ENCODE peak calls at places on chromosomes 4 and X, in seven cellular contexts. E is AG10803; H is CD8-positive, alpha-beta T cell; L is H9; B is colonic mucosa; P is ovary; Q is fibroblast of villous mesenchyme. W is an unnamed sample.

GRCh38 chrX:152637649-152638442 is at the start of gene GABRQ:
- DNase-seq in B (no peak), E (peak), H (no peak), P (no peak), Q (peak), L (peak), W (no peak)

GRCh38 chrX:9127991-9128390 is 94.1 kb upstream of the FAM9B start:
- DNase-seq in Q (no peak), B (no peak), H (no peak), P (no peak), L (no peak), E (no peak), W (no peak)

GRCh38 chr4:90840828-90841227 is 713.6 kb downstream of the CCSER1 start:
- DNase-seq in Q (no peak), P (no peak), H (no peak), E (no peak), B (no peak), L (no peak), W (no peak)

GRCh38 chr4:6538586-6538985 is 36.4 kb upstream of the MAN2B2 start:
- DNase-seq in E (no peak), H (no peak), B (no peak), L (no peak), Q (no peak), P (no peak), W (no peak)

GRCh38 chr4:13484749-13485345 is 707 bp upstream of the RAB28 start:
- DNase-seq in H (no peak), B (no peak), L (no peak), Q (peak), P (no peak), E (peak), W (no peak)

GRCh38 chr4:15600176-15600575 is 55.0 kb downstream of the FBXL5 start:
- DNase-seq in L (no peak), Q (peak), P (no peak), B (no peak), E (no peak), H (no peak), W (no peak)

GRCh38 chrX:112636951-112637541 is 42.7 kb downstream of the LHFPL1 start:
- DNase-seq in L (no peak), B (no peak), P (no peak), H (no peak), E (peak), Q (peak), W (no peak)

GRCh38 chrX:154758696-154759095 is 4.0 kb upstream of the DKC1 start:
- DNase-seq in Q (no peak), H (no peak), B (no peak), L (no peak), P (no peak), E (no peak), W (no peak)

GRCh38 chr4:6205973-6206372 is 5.6 kb upstream of the JAKMIP1 start:
- DNase-seq in P (no peak), L (no peak), E (no peak), H (no peak), Q (no peak), B (no peak), W (peak)

GRCh38 chr4:16457944-16458343 is 231.7 kb upstream of the TAPT1 start:
- DNase-seq in B (no peak), P (no peak), Q (no peak), E (peak), H (no peak), L (no peak), W (no peak)

GRCh38 chrX:20433376-20433775 is 166.7 kb upstream of the RPS6KA3 start:
- DNase-seq in Q (peak), L (no peak), P (no peak), E (no peak), B (no peak), H (no peak), W (no peak)

GRCh38 chrX:37888010-37888409 is 40.6 kb upstream of the DYNLT3 start:
- DNase-seq in H (no peak), P (no peak), L (no peak), E (no peak), Q (no peak), B (no peak), W (no peak)

GRCh38 chrX:37883196-37883595 is 35.8 kb upstream of the DYNLT3 start:
- DNase-seq in P (no peak), Q (peak), H (no peak), E (no peak), L (no peak), B (no peak), W (no peak)

DNA sequence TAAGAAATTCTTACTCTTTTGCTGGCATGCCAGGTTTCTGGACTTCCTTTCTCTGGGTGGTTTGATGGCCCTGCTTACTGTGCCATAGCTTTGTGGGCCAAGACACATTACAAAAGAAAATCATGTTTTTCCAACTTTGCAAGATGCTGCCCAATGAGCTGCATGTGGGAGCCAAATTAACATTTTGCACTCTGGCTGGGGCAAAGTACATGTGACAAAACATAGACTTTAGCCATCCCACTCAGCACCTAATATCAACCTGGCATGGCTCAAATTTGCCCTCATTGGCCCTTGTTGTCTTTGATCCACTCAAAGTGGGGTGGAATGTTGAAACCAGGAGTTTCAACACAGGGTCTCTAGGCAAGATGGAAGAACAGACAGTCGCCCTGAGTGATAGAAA is 40.0 kb upstream of the DYNLT3 start:
- DNase-seq in Q (no peak), B (no peak), L (no peak), H (no peak), E (no peak), P (no peak), W (no peak)
- TF ChIP-seq CTCF in Q (no peak), B (no peak), L (no peak), H (no peak), E (no peak), P (no peak), W (no peak)

GRCh38 chrX:6644411-6644810 is 109.5 kb upstream of the VCX3A start:
- DNase-seq in Q (no peak), B (peak), E (no peak), H (no peak), L (no peak), P (no peak), W (no peak)
- TF ChIP-seq CTCF in Q (no peak), B (no peak), E (no peak), H (no peak), L (peak), P (no peak), W (no peak)

GRCh38 chr4:54322817-54323417 is 93.8 kb downstream of the PDGFRA start:
- DNase-seq in H (no peak), E (peak), Q (peak), L (peak), P (peak), B (peak), W (peak)
- TF ChIP-seq CTCF in H (peak), E (peak), Q (peak), L (peak), P (peak), B (peak), W (peak)

DNA sequence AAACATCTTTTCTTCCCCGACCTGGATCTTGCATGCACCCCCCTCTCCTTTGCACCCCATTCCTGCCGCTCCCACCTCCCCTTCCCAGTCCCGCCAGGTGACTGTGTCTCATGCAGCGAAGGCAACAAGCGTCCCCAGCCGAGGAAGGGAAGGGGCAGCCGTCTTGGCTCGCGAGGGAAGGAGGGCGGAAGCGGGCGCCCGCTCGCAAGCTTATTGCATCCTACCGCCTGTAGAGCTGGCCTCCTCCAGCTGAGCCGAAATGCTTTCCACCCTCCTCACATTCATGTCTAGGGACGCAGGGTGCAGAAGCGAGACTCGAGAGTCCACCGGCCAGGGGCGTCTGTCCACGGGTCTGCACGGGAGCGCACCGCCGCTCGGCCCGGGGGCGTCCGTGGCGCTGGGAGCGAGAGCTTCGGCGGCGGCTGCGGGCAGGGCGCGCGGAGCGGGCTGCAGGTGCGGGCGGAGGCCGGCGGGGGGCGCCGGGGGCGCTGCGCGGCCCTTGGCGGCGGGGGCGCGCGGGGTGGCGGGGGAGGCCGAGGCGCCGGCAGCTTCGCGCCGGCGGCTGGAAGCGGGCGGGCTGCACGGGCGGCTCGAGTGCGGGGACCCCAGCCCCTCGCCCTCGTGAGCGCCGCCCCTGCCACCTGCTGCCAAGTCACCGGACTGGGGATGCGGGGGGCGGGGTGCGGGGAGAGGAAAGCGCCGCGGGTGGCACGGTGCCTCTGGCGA is at the start of gene KCNIP4:
- DNase-seq in P (peak), Q (peak), L (peak), B (no peak), H (no peak), E (no peak), W (no peak)
- TF ChIP-seq CTCF in P (no peak), Q (no peak), L (no peak), B (no peak), H (no peak), E (no peak), W (no peak)

W was measured in CD14-positive monocyte.